ENCODE peak calls at places on chromosomes 4 and X, in six cellular contexts. One of them, this sample, is unnamed.

GRCh38 chr4:168880087-168880675 is 129.9 kb downstream of the CBR4 start:
- DNase-seq in astrocyte of the cerebellum: no peak
- DNase-seq in psoas muscle: no peak
- DNase-seq in endothelial cell: no peak
- DNase-seq in GM06990: no peak
- DNase-seq in Calu3: no peak
- DNase-seq in this sample: no peak

GRCh38 chrX:39984191-39984956 is 113.4 kb downstream of the BCOR start:
- DNase-seq in astrocyte of the cerebellum: peak
- DNase-seq in psoas muscle: peak
- DNase-seq in endothelial cell: no peak
- DNase-seq in GM06990: no peak
- DNase-seq in Calu3: no peak
- DNase-seq in this sample: no peak

GRCh38 chr4:52750819-52751348 is 341 bp downstream of the ERVMER34-1 start:
- DNase-seq in astrocyte of the cerebellum: no peak
- DNase-seq in psoas muscle: peak
- DNase-seq in endothelial cell: peak
- DNase-seq in GM06990: no peak
- DNase-seq in Calu3: peak
- DNase-seq in this sample: no peak

GRCh38 chr4:53477038-53477565 is 99.7 kb downstream of the FIP1L1 start:
- DNase-seq in astrocyte of the cerebellum: no peak
- DNase-seq in psoas muscle: no peak
- DNase-seq in endothelial cell: no peak
- DNase-seq in GM06990: no peak
- DNase-seq in Calu3: no peak
- DNase-seq in this sample: no peak

GRCh38 chr4:143336828-143337599 is at the start of gene GAB1:
- DNase-seq in astrocyte of the cerebellum: peak
- DNase-seq in psoas muscle: peak
- DNase-seq in endothelial cell: peak
- DNase-seq in GM06990: peak
- DNase-seq in Calu3: peak
- DNase-seq in this sample: peak

GRCh38 chrX:1754077-1754476 is 139.2 kb downstream of the ASMT start:
- DNase-seq in astrocyte of the cerebellum: peak
- DNase-seq in psoas muscle: no peak
- DNase-seq in endothelial cell: no peak
- DNase-seq in GM06990: no peak
- DNase-seq in Calu3: no peak
- DNase-seq in this sample: no peak

GRCh38 chrX:68932611-68933010 is 103.8 kb downstream of the EFNB1 start:
- DNase-seq in astrocyte of the cerebellum: no peak
- DNase-seq in psoas muscle: peak
- DNase-seq in endothelial cell: no peak
- DNase-seq in GM06990: no peak
- DNase-seq in Calu3: no peak
- DNase-seq in this sample: no peak

GRCh38 chr4:158229768-158230167 is 19.5 kb downstream of the TMEM144 start:
- DNase-seq in astrocyte of the cerebellum: no peak
- DNase-seq in psoas muscle: no peak
- DNase-seq in endothelial cell: no peak
- DNase-seq in GM06990: no peak
- DNase-seq in Calu3: no peak
- DNase-seq in this sample: no peak

GRCh38 chr4:26062221-26062620 is 148.2 kb downstream of the SMIM20 start:
- DNase-seq in astrocyte of the cerebellum: no peak
- DNase-seq in psoas muscle: no peak
- DNase-seq in endothelial cell: no peak
- DNase-seq in GM06990: no peak
- DNase-seq in Calu3: no peak
- DNase-seq in this sample: no peak

GRCh38 chrX:56564182-56564885 is 907 bp downstream of the UBQLN2 start:
- DNase-seq in astrocyte of the cerebellum: peak
- DNase-seq in psoas muscle: peak
- DNase-seq in endothelial cell: no peak
- DNase-seq in GM06990: peak
- DNase-seq in Calu3: peak
- DNase-seq in this sample: peak

GRCh38 chrX:56564921-56565861 is 1.8 kb downstream of the UBQLN2 start:
- DNase-seq in astrocyte of the cerebellum: no peak
- DNase-seq in psoas muscle: no peak
- DNase-seq in endothelial cell: no peak
- DNase-seq in GM06990: peak
- DNase-seq in Calu3: no peak
- DNase-seq in this sample: no peak

DNA sequence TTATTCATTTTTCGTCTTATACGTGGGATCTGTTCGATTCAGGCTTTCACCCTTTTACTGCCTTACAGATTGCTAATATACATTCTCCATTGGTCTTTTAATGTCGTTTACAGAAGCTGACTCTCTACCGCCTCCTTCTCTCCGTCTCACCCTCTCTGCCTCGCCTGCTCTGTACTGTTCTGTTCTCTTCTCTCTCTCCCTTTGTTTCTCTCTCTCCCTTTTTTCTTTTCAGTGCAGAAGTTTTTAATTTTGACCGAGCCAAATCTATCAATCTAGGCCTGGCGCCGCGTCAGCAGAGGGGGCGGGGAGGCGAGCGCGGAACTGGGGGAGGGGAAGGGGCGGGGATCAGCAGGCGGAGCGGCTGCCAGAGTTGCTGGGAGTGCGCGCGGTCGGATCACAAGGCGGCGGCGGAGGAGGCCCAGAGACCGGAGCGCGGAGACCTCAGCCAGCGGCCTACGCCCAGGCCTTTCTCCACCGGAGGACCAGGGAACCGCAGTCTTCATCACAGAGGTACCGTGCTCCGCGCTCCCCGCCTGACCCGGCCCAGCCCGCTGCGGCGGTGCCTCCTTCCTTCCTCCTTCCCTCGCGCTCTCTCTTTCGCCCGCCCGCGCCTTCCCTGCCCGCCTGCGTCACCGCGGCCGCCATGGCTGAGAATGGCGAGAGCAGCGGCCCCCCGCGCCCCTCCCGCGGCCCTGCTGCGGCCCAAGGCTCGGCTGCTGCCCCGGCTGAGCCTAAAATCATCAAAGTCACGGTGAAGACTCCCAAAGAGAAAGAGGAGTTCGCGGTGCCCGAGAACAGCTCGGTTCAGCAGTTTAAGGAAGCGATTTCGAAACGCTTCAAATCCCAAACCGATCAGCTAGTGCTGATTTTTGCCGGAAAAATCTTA is at the start of gene UBQLN2:
- DNase-seq in astrocyte of the cerebellum: peak
- DNase-seq in psoas muscle: peak
- DNase-seq in endothelial cell: peak
- DNase-seq in GM06990: peak
- DNase-seq in Calu3: peak
- DNase-seq in this sample: peak
- TF ChIP-seq CTCF in astrocyte of the cerebellum: peak
- TF ChIP-seq CTCF in psoas muscle: no peak
- TF ChIP-seq CTCF in endothelial cell: no peak
- TF ChIP-seq CTCF in GM06990: peak
- TF ChIP-seq CTCF in Calu3: no peak
- TF ChIP-seq CTCF in this sample: no peak

DNA sequence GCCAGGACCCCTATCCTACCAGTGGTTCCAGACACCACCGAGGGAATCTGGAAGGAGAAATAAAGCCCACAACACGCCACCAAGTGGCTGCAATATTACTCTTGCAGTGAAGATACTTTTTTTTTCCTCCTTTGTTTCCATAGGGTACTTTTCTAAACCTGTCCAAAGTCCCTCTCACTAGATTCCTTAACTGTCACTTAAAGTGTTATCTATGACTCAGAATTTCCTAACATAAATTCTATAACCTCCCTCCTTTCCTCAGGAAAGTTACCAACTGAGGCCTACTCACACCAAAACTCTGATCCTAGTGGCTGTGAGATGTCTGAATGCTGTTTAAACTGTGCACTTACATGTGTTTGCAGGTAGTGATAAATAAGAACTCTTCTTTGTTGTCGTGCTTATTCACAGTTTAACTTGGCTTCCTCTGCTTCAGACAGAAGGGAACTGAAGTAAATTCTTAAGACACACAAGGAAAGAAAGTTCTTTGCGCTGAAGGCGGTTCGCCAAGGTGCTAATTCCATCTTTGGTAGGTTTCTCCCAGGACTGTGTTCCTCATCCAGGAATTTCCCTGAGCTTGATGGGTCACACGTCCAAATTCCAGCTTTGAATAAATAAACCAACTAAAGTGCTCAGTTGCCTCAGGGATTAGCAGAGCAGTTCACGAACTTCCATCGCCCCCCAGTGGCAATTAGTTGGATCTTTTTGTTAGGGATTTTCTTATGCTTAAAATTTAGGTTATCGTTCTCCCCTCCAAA is 10.7 kb upstream of the HCCS start:
- DNase-seq in astrocyte of the cerebellum: peak
- DNase-seq in psoas muscle: no peak
- DNase-seq in endothelial cell: no peak
- DNase-seq in GM06990: no peak
- DNase-seq in Calu3: peak
- DNase-seq in this sample: no peak
- TF ChIP-seq CTCF in astrocyte of the cerebellum: peak
- TF ChIP-seq CTCF in psoas muscle: peak
- TF ChIP-seq CTCF in endothelial cell: peak
- TF ChIP-seq CTCF in GM06990: peak
- TF ChIP-seq CTCF in Calu3: no peak
- TF ChIP-seq CTCF in this sample: no peak

DNA sequence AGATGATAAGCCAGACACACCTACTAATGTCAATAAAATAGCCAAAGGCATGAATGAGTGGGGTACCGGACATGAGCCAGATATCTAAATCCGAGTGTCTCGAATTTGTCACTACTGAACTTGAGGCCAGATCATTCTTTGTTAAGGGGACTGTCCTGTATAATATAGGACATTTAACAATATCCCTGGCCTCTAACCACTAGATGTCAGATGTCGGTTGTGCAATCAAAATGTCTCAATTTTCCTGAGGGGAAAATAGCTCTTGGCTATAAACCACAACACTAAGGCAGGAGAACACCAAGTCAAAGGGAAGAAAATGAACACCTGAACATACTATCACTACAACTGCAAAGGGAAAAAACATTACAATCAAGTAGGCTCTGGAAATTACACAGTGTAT is 154.5 kb downstream of the GPM6A start:
- DNase-seq in astrocyte of the cerebellum: no peak
- DNase-seq in psoas muscle: no peak
- DNase-seq in endothelial cell: no peak
- DNase-seq in GM06990: no peak
- DNase-seq in Calu3: no peak
- DNase-seq in this sample: no peak
- TF ChIP-seq CTCF in astrocyte of the cerebellum: no peak
- TF ChIP-seq CTCF in psoas muscle: no peak
- TF ChIP-seq CTCF in endothelial cell: no peak
- TF ChIP-seq CTCF in GM06990: no peak
- TF ChIP-seq CTCF in Calu3: no peak
- TF ChIP-seq CTCF in this sample: no peak

DNA sequence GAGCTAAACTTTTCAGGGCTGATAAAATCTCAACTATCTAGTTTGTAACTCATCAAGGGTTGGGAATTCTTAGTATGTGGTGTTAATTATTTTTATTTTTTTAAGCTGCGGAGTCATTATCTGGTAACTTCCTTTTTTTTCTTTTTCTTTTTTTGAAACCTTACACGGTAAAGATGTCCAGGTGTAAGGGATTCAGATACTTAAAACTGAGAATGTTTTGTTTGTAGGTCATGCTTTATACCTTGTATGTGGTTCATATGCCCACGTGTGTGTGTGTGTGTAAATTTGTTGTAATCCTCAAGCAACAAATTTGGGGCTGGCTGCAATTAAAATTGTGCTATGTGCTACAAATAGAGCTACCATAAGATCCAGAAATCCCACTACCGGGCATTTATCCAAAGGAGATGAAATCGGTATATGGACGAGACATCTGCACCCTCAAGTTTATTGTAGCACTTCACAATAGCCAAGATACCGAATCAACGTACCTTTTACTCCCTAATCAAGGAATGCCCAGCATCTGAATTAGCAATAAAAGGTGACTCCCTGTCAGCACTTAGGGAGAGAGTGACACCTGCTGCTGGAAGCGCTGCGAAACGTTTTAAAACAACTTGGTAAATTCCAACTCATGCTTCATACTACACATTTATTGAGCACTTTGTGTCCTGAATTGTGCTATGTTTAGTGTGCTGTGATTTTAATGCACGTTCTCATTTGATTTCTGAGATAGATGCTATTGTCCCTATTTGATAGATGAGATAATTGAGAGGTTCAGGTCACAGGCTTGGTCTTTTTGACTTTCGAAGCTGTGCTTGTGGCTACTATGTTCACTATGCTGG is 16.1 kb downstream of the MSMO1 start:
- DNase-seq in astrocyte of the cerebellum: no peak
- DNase-seq in psoas muscle: no peak
- DNase-seq in endothelial cell: no peak
- DNase-seq in GM06990: no peak
- DNase-seq in Calu3: no peak
- DNase-seq in this sample: no peak
- TF ChIP-seq CTCF in astrocyte of the cerebellum: peak
- TF ChIP-seq CTCF in psoas muscle: no peak
- TF ChIP-seq CTCF in endothelial cell: no peak
- TF ChIP-seq CTCF in GM06990: no peak
- TF ChIP-seq CTCF in Calu3: no peak
- TF ChIP-seq CTCF in this sample: no peak

DNA sequence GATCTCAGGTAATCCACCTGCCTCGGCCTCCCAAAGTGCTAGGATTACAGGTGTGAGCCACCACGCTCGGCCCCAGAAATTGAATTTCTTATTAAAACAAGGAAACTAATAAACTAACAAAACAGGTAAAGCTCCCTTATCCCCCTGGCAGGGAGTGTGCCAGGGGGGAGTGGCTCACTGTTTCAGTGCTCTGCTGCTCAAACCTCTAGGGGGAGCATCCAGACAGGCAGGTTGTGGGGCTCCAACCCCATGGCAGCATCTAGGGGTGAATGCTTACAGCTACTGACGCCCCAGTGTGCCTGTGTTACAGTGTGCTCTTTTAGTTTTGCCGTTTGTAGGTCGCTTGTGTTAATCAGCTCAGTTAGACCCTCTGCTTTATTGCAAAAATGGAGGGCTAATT is 605.0 kb downstream of the GABRG1 start:
- DNase-seq in astrocyte of the cerebellum: no peak
- DNase-seq in psoas muscle: no peak
- DNase-seq in endothelial cell: no peak
- DNase-seq in GM06990: no peak
- DNase-seq in Calu3: no peak
- DNase-seq in this sample: no peak
- TF ChIP-seq CTCF in astrocyte of the cerebellum: no peak
- TF ChIP-seq CTCF in psoas muscle: no peak
- TF ChIP-seq CTCF in endothelial cell: no peak
- TF ChIP-seq CTCF in GM06990: no peak
- TF ChIP-seq CTCF in Calu3: no peak
- TF ChIP-seq CTCF in this sample: no peak